ENCODE peak calls at places on chromosome X, in five cellular contexts. D is neuronal stem cell, V is mesendoderm, L is trophoblast cell, W is H1. P is an unnamed sample.
A peak's percentile ranks its signal among the peaks of the same experiment; 100 is the strongest.

GRCh38 chrX:26466387-26466786 is 250.4 kb downstream of the MAGEB5 start:
- DNase-seq in D (no peak), W (no peak), L (no peak), V (no peak), P (no peak)

GRCh38 chrX:123959281-123960063 is 2.0 kb upstream of the STAG2 start:
- DNase-seq in L (peak; percentile 0), D (peak; percentile 6), V (peak; percentile 35), W (no peak), P (no peak)

GRCh38 chrX:13330446-13330845 is 10.6 kb upstream of the ATXN3L start:
- DNase-seq in D (no peak), L (no peak), W (no peak), V (no peak), P (no peak)

GRCh38 chrX:70437011-70437410 is 7.6 kb upstream of the DLG3 start:
- DNase-seq in W (no peak), V (no peak), D (no peak), L (no peak), P (no peak)

GRCh38 chrX:15301924-15302323 is 13.5 kb downstream of the ASB11 start:
- DNase-seq in W (no peak), L (peak; percentile 6), D (no peak), V (peak; percentile 0), P (peak; percentile 41)

GRCh38 chrX:6694977-6695376 is 160.1 kb upstream of the VCX3A start:
- DNase-seq in V (no peak), D (no peak), L (no peak), W (no peak), P (no peak)

GRCh38 chrX:13323241-13323640 is 3.4 kb upstream of the ATXN3L start:
- DNase-seq in W (no peak), L (no peak), V (no peak), D (no peak), P (no peak)

GRCh38 chrX:154605566-154605965 is 13.5 kb downstream of the CTAG1B start:
- DNase-seq in V (no peak), D (no peak), W (no peak), L (no peak), P (no peak)

GRCh38 chrX:49273181-49273727 is 3.7 kb downstream of the PPP1R3F start:
- DNase-seq in L (no peak), V (no peak), W (no peak), D (no peak), P (no peak)

GRCh38 chrX:7083468-7084396 is 63.8 kb upstream of the STS start:
- DNase-seq in V (peak; percentile 59), D (no peak), W (no peak), L (no peak), P (peak; percentile 98)

GRCh38 chrX:16633754-16634153 is 16.2 kb upstream of the S100G start:
- DNase-seq in W (no peak), L (no peak), D (no peak), V (no peak), P (peak; percentile 50)

GRCh38 chrX:64975491-64975890 is 759 bp downstream of the ZC4H2 start:
- DNase-seq in L (no peak), W (peak; percentile 57), D (peak; percentile 29), V (peak; percentile 68), P (no peak)

GRCh38 chrX:71103110-71103983 is 3.2 kb downstream of the CXorf65 start:
- DNase-seq in D (no peak), L (peak; percentile 13), W (peak; percentile 56), V (peak; percentile 88), P (no peak)

GRCh38 chrX:84339507-84340364 is 151.7 kb upstream of the RPS6KA6 start:
- DNase-seq in D (no peak), W (no peak), V (peak; percentile 20), L (no peak), P (peak; percentile 6)

GRCh38 chrX:136761410-136761809 is 19.3 kb downstream of the ARHGEF6 start:
- DNase-seq in L (no peak), D (no peak), W (no peak), V (no peak), P (no peak)

GRCh38 chrX:45264865-45265264 is 64.2 kb upstream of the DIPK2B start:
- DNase-seq in L (no peak), V (no peak), W (no peak), D (no peak), P (no peak)

GRCh38 chrX:38327775-38328081 is 419 bp upstream of the RPGR start:
- DNase-seq in L (no peak), D (no peak), V (no peak), W (no peak), P (no peak)

GRCh38 chrX:155957843-155958242 is 39.7 kb upstream of the IL9R start:
- DNase-seq in V (peak; percentile 77), W (no peak), D (no peak), L (no peak), P (no peak)
- H2BK120ac ChIP-seq in V (no peak overlapping the region), W (no peak overlapping the region), D (no peak overlapping the region), L (peak overlapping the region; percentile 50), P (no peak overlapping the region)

GRCh38 chrX:9745417-9746115 is 20.1 kb downstream of the GPR143 start:
- DNase-seq in L (peak; percentile 70), W (no peak), V (peak; percentile 21), D (no peak), P (peak; percentile 3)
- H2BK120ac ChIP-seq in L (peak overlapping the region; percentile 20), W (no peak overlapping the region), V (no peak overlapping the region), D (no peak overlapping the region), P (no peak overlapping the region)

DNA sequence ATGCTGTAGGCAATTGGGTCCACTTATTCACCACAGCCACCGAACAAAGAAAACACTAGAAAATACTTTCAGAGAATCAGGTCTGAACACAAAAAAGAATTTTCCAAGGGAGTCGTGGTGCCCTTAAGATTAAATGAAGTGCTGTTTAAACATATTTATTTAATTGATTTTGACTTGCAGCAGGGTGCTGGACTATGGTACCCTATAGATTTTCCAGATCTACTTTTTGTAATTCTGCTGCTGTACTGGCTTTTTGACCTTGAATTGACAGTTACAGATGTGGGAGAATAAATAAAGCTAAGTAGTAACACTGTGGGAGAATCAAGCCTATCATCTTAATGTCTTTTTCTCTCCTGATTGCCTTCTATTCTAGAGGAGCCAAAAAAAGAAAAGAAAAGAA is 735.3 kb upstream of the FTHL17 start:
- DNase-seq in D (no peak), V (no peak), W (no peak), L (no peak), P (no peak)
- H2BK120ac ChIP-seq in D (no peak overlapping the region), V (no peak overlapping the region), W (no peak overlapping the region), L (no peak overlapping the region), P (no peak overlapping the region)

GRCh38 chrX:110315541-110315940 is 2.3 kb downstream of the AMMECR1 start:
- DNase-seq in D (no peak), V (no peak), W (no peak), L (no peak), P (no peak)

GRCh38 chrX:110318664-110318968 is 731 bp upstream of the AMMECR1 start:
- DNase-seq in L (no peak), D (no peak), V (no peak), W (no peak), P (no peak)

GRCh38 chrX:110316351-110317078 is 1.4 kb downstream of the AMMECR1 start:
- DNase-seq in L (no peak), D (no peak), W (no peak), V (peak; percentile 1), P (no peak)

GRCh38 chrX:110317079-110317819 is 636 bp downstream of the AMMECR1 start:
- DNase-seq in V (peak; percentile 16), L (no peak), W (peak; percentile 47), D (peak; percentile 0), P (no peak)

GRCh38 chrX:110317820-110318663 is at the start of gene AMMECR1:
- DNase-seq in L (peak; percentile 65), W (peak; percentile 67), D (peak; percentile 72), V (peak; percentile 81), P (peak; percentile 79)
- H2BK120ac ChIP-seq in L (peak within 1 kb of the TSS; percentile 59), W (no peak within 1 kb of the TSS), D (no peak within 1 kb of the TSS), V (no peak within 1 kb of the TSS), P (peak within 1 kb of the TSS; percentile 88)

GRCh38 chrX:23742693-23743622 is at the start of gene ACOT9:
- DNase-seq in D (peak; percentile 69), V (peak; percentile 94), W (peak; percentile 82), L (peak; percentile 93), P (peak; percentile 95)
- H2BK120ac ChIP-seq in D (no peak within 1 kb of the TSS), V (no peak within 1 kb of the TSS), W (no peak within 1 kb of the TSS), L (peak within 1 kb of the TSS; percentile 80), P (peak within 1 kb of the TSS; percentile 42)

P was measured in IMR-90.